ENCODE peak calls at places on chromosomes 6 and 20, in five cellular contexts. W, E, A, R and H are unnamed samples.

GRCh38 chr6:151232899-151233298 is 6.9 kb upstream of the AKAP12 start:
- DNase-seq in W (no peak), E (no peak), A (no peak), R (no peak), H (no peak)

GRCh38 chr6:160306284-160306683 is 41.9 kb upstream of the SLC22A3 start:
- DNase-seq in W (no peak), E (no peak), A (no peak), R (no peak), H (no peak)

GRCh38 chr6:41503841-41504525 is 42.2 kb upstream of the FOXP4 start:
- DNase-seq in W (no peak), E (no peak), A (no peak), R (peak; percentile 72), H (peak; percentile 7)

GRCh38 chr20:1674361-1674760 is 16.8 kb upstream of the SIRPG start:
- DNase-seq in W (no peak), E (peak; percentile 82), A (no peak), R (no peak), H (no peak)

GRCh38 chr20:50534567-50534966 is 24.4 kb downstream of the PTPN1 start:
- DNase-seq in W (no peak), E (no peak), A (no peak), R (peak; percentile 92), H (no peak)

GRCh38 chr6:161233986-161234620 is 39.8 kb downstream of the AGPAT4 start:
- DNase-seq in W (no peak), E (no peak), A (no peak), R (peak; percentile 96), H (no peak)

GRCh38 chr6:35214869-35215664 is 1.3 kb downstream of the SCUBE3 start:
- DNase-seq in W (no peak), E (no peak), A (no peak), R (peak; percentile 14), H (no peak)

GRCh38 chr6:150332939-150333591 is 35.7 kb upstream of the IYD start:
- DNase-seq in W (no peak), E (no peak), A (no peak), R (no peak), H (no peak)

GRCh38 chr6:43828711-43829110 is 58.7 kb downstream of the VEGFA start:
- DNase-seq in W (no peak), E (no peak), A (no peak), R (no peak), H (no peak)

GRCh38 chr6:127338936-127339335 is 4.5 kb downstream of the ECHDC1 start:
- DNase-seq in W (no peak), E (no peak), A (no peak), R (no peak), H (no peak)

GRCh38 chr6:39843305-39844020 is 51.3 kb downstream of the DAAM2 start:
- DNase-seq in W (no peak), E (no peak), A (no peak), R (no peak), H (no peak)

GRCh38 chr6:127199470-127199869 is 67.2 kb upstream of the RNF146 start:
- DNase-seq in W (no peak), E (no peak), A (no peak), R (no peak), H (no peak)

GRCh38 chr20:36856691-36857635 is 19.0 kb upstream of the TLDC2 start:
- DNase-seq in W (no peak), E (peak; percentile 63), A (peak; percentile 24), R (peak; percentile 36), H (no peak)

GRCh38 chr6:114267897-114268296 is 74.9 kb downstream of the HS3ST5 start:
- DNase-seq in W (no peak), E (no peak), A (no peak), R (no peak), H (no peak)

GRCh38 chr6:123895346-123895745 is 91.7 kb downstream of the NKAIN2 start:
- DNase-seq in W (no peak), E (no peak), A (no peak), R (no peak), H (no peak)

GRCh38 chr20:50848341-50848808 is 53.5 kb downstream of the BCAS4 start:
- DNase-seq in W (no peak), E (no peak), A (no peak), R (no peak), H (no peak)

GRCh38 chr6:44186691-44187025 is 28.0 kb downstream of the CAPN11 start:
- DNase-seq in W (no peak), E (no peak), A (no peak), R (no peak), H (no peak)

GRCh38 chr6:15509335-15509933 is 153.4 kb downstream of the DTNBP1 start:
- DNase-seq in W (no peak), E (no peak), A (no peak), R (no peak), H (no peak)

GRCh38 chr6:36024154-36024760 is at the start of gene SLC26A8:
- DNase-seq in W (no peak), E (no peak), A (no peak), R (no peak), H (peak; percentile 15)

GRCh38 chr6:33756211-33756954 is 9.7 kb upstream of the IP6K3 start:
- DNase-seq in W (no peak), E (no peak), A (no peak), R (no peak), H (no peak)

GRCh38 chr20:23570178-23570577 is 1.9 kb upstream of the CST9L start:
- DNase-seq in W (no peak), E (no peak), A (no peak), R (no peak), H (no peak)